ENCODE peak calls at places on chromosomes 7 and 10, in ten cellular contexts. N is mucosa of descending colon, R is GM06990, J is AG09309, H is GM20000, A is astrocyte of the spinal cord, Z is B cell, F is choroid plexus epithelial cell, D is fibroblast of the aortic adventitia, Y is foreskin fibroblast. V is an unnamed sample.

GRCh38 chr7:28200598-28200997 is 20.0 kb upstream of the JAZF1 start:
- DNase-seq in F (no peak), Z (no peak), Y (no peak), H (no peak), N (no peak), R (no peak), J (no peak), D (no peak), A (no peak), V (no peak)

GRCh38 chr7:143263266-143264195 is at the start of gene GSTK1:
- DNase-seq in N (peak; percentile 94), D (peak; percentile 63), F (peak; percentile 69), J (no peak), H (peak; percentile 84), A (peak; percentile 65), R (peak; percentile 77), Y (peak; percentile 62), Z (peak; percentile 79), V (peak; percentile 91)

GRCh38 chr10:6953131-6953834 is 373.2 kb upstream of the PRKCQ start:
- DNase-seq in Y (no peak), A (peak; percentile 43), D (peak; percentile 2), H (no peak), Z (no peak), N (no peak), R (no peak), J (no peak), F (no peak), V (no peak)

GRCh38 chr7:117259626-117260025 is 63.2 kb downstream of the WNT2 start:
- DNase-seq in Y (peak; percentile 48), A (peak; percentile 44), Z (no peak), F (peak; percentile 77), J (no peak), H (no peak), N (no peak), D (peak; percentile 81), R (no peak), V (no peak)

GRCh38 chr10:63699785-63700184 is 178.6 kb downstream of the REEP3 start:
- DNase-seq in H (no peak), A (no peak), N (no peak), Y (no peak), R (no peak), Z (no peak), D (peak; percentile 87), F (peak; percentile 76), J (no peak), V (no peak)

GRCh38 chr10:48199580-48200377 is 74.7 kb downstream of the FRMPD2 start:
- DNase-seq in A (peak; percentile 66), F (peak; percentile 84), Y (peak; percentile 88), H (no peak), N (no peak), R (no peak), D (peak; percentile 81), Z (no peak), J (peak; percentile 83), V (no peak)

GRCh38 chr10:78339251-78339650 is 305.6 kb downstream of the RPS24 start:
- DNase-seq in D (no peak), A (no peak), H (no peak), Y (no peak), F (no peak), R (no peak), N (no peak), Z (peak; percentile 10), J (no peak), V (no peak)

GRCh38 chr10:117541909-117542705 is 439 bp upstream of the EMX2 start:
- DNase-seq in J (peak; percentile 14), Y (peak; percentile 91), Z (no peak), F (peak; percentile 90), N (peak; percentile 54), D (peak; percentile 9), R (no peak), H (peak; percentile 70), A (peak; percentile 23), V (peak; percentile 32)

GRCh38 chr7:47380325-47381131 is 201.4 kb downstream of the TNS3 start:
- DNase-seq in Z (no peak), D (peak; percentile 76), R (no peak), Y (no peak), J (no peak), N (no peak), H (no peak), A (peak; percentile 58), F (peak; percentile 39), V (no peak)

GRCh38 chr7:107661865-107662379 is 1.3 kb downstream of the SLC26A4 start:
- DNase-seq in R (no peak), A (no peak), H (no peak), F (no peak), D (no peak), N (no peak), Z (no peak), J (no peak), Y (no peak), V (no peak)

GRCh38 chr10:118471863-118472262 is 123.6 kb downstream of the PRLHR start:
- DNase-seq in Y (peak; percentile 81), J (no peak), R (no peak), H (no peak), F (peak; percentile 4), D (peak; percentile 47), Z (no peak), N (no peak), A (peak; percentile 50), V (no peak)

GRCh38 chr7:138208010-138208634 is 131.9 kb downstream of the AKR1D1 start:
- DNase-seq in J (no peak), Z (no peak), Y (no peak), F (no peak), R (no peak), N (no peak), H (no peak), D (no peak), A (no peak), V (no peak)

GRCh38 chr10:114709966-114710365 is 51.9 kb upstream of the ABLIM1 start:
- DNase-seq in D (peak; percentile 83), R (no peak), A (peak; percentile 48), H (no peak), J (peak; percentile 57), Z (no peak), F (peak; percentile 40), N (no peak), Y (peak; percentile 52), V (no peak)

GRCh38 chr7:146126767-146127509 is 10.3 kb downstream of the CNTNAP2 start:
- DNase-seq in Z (no peak), Y (no peak), N (no peak), J (no peak), R (no peak), D (no peak), F (no peak), H (no peak), A (no peak), V (no peak)

GRCh38 chr10:96614515-96614914 is 27.7 kb upstream of the TM9SF3 start:
- DNase-seq in H (no peak), Z (no peak), J (peak; percentile 86), N (no peak), A (peak; percentile 84), D (peak; percentile 29), F (peak; percentile 68), Y (peak; percentile 88), R (no peak), V (no peak)

GRCh38 chr7:46383605-46384004 is 462.5 kb upstream of the IGFBP3 start:
- DNase-seq in H (no peak), Y (peak; percentile 66), N (no peak), D (peak; percentile 29), R (no peak), A (peak; percentile 51), Z (no peak), J (peak; percentile 4), F (peak; percentile 84), V (no peak)

GRCh38 chr10:33860994-33861393 is 526.5 kb upstream of the NRP1 start:
- DNase-seq in N (no peak), Y (peak; percentile 9), A (no peak), D (no peak), Z (no peak), H (no peak), F (no peak), R (no peak), J (no peak), V (no peak)

GRCh38 chr10:31000071-31000787 is 31.4 kb downstream of the ZNF438 start:
- DNase-seq in D (no peak), N (no peak), Y (no peak), Z (no peak), H (no peak), F (no peak), R (no peak), A (no peak), J (no peak), V (no peak)

GRCh38 chr10:132404911-132405462 is 8.0 kb downstream of the PWWP2B start:
- DNase-seq in J (no peak), Y (no peak), H (no peak), A (no peak), N (peak; percentile 60), D (no peak), R (no peak), Z (no peak), F (no peak), V (no peak)
- TF ChIP-seq CTCF in J (no peak), Y (no peak), H (no peak), A (no peak), N (no peak), D (no peak), R (no peak), Z (no peak), F (no peak), V (no peak)

GRCh38 chr10:86348321-86349210 is 18.0 kb downstream of the GRID1 start:
- DNase-seq in A (no peak), Y (no peak), J (no peak), F (peak; percentile 22), R (no peak), D (no peak), H (no peak), N (peak; percentile 36), Z (no peak), V (no peak)
- TF ChIP-seq CTCF in A (peak; percentile 21), Y (peak; percentile 9), J (peak; percentile 25), F (peak; percentile 39), R (no peak), D (peak; percentile 15), H (no peak), N (no peak), Z (no peak), V (no peak)

DNA sequence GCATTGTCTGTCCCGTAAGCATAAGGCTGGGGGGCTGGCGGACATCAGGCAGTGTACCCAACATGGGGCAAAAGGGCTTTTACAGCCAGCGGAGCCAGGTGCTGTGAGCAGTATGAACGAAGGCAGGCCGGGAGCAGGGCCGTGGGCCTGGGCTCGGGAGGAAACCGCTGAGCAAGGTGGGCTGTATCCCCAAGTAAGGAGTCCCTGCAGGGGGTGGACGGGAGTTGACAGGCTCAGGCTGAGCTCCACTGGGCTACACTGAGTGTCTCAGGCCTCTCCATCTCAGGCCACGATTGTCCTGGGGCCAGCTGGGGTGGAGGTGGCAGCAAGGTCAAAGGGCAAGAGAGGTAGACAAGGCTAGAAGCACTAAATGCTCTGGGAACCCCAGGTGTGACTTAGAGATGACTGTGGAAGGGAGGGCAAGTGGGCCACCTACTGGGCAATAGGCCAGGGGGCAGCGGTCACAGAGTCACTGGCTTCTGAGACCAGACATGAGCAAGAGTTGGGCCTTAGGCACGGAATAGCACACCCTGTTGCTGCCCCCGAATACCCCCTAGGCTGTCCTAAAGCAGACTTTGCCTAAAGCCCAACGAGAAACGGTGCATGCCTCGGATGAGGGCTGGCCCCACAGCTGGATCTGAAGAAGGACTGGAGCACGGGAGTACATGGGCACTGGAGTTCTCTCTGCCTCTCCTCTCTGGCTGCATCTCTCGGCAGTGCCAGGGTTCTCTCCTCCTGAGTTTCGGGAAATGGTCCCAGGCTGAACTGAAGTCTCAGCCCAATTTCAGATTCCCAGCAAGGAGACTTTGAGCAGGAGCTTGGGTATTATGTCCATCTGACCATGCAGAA is 10.8 kb upstream of the RAMP3 start:
- DNase-seq in D (no peak), J (no peak), A (no peak), N (no peak), H (no peak), Y (no peak), R (no peak), Z (no peak), F (no peak), V (no peak)
- TF ChIP-seq CTCF in D (no peak), J (no peak), A (no peak), N (no peak), H (no peak), Y (no peak), R (peak; percentile 10), Z (no peak), F (no peak), V (peak; percentile 10)

GRCh38 chr7:43430412-43430811 is 152.5 kb upstream of the STK17A start:
- DNase-seq in R (no peak), J (no peak), Z (no peak), A (no peak), F (peak; percentile 8), H (no peak), D (peak; percentile 3), Y (no peak), N (no peak), V (no peak)
- TF ChIP-seq CTCF in R (no peak), J (no peak), Z (no peak), A (no peak), F (no peak), H (no peak), D (no peak), Y (no peak), N (no peak), V (no peak)

V was measured in GM10248.